ENCODE peak calls at places on chromosomes 7 and 10, in six cellular contexts. N is GM04503, O is endodermal cell, B is H54, U is COLO829, M is hippocampal formation. I is an unnamed sample.

GRCh38 chr10:30705625-30706149 is 76.1 kb upstream of the LYZL2 start:
- DNase-seq in N (no peak), O (no peak), B (no peak), U (no peak), M (no peak), I (no peak)

GRCh38 chr10:73948947-73949633 is 38.2 kb downstream of the PLAU start:
- DNase-seq in N (no peak), O (no peak), B (no peak), U (no peak), M (no peak), I (no peak)

GRCh38 chr10:88898727-88899126 is 18.7 kb downstream of the STAMBPL1 start:
- DNase-seq in N (no peak), O (no peak), B (no peak), U (no peak), M (no peak), I (no peak)

GRCh38 chr7:149440222-149440621 is 20.6 kb downstream of the ZNF777 start:
- DNase-seq in N (no peak), O (peak; percentile 13), B (no peak), U (no peak), M (no peak), I (no peak)

GRCh38 chr10:52455095-52455494 is 141.0 kb downstream of the DKK1 start:
- DNase-seq in N (no peak), O (peak; percentile 43), B (peak; percentile 25), U (no peak), M (no peak), I (no peak)

GRCh38 chr10:50400694-50401093 is 149.4 kb upstream of the ASAH2 start:
- DNase-seq in N (no peak), O (no peak), B (no peak), U (no peak), M (no peak), I (no peak)

GRCh38 chr10:90051053-90051452 is 349.7 kb downstream of the KIF20B start:
- DNase-seq in N (no peak), O (no peak), B (no peak), U (no peak), M (no peak), I (no peak)

GRCh38 chr7:12855036-12855435 is 167.6 kb downstream of the ARL4A start:
- DNase-seq in N (no peak), O (no peak), B (no peak), U (no peak), M (no peak), I (no peak)

GRCh38 chr10:133020193-133020817 is 67.4 kb upstream of the ADGRA1 start:
- DNase-seq in N (no peak), O (no peak), B (no peak), U (no peak), M (no peak), I (no peak)

GRCh38 chr10:11553773-11554381 is 57.6 kb downstream of the USP6NL start:
- DNase-seq in N (no peak), O (no peak), B (no peak), U (no peak), M (no peak), I (no peak)

I was measured in ACHN.